ENCODE peak calls at places on chromosomes 16 and 17, in six cellular contexts. C is neural progenitor cell, B is tibial artery, F is breast epithelium, V is AG04450, Z is ovary. K is an unnamed sample.

GRCh38 chr16:10665166-10665565 is 29.6 kb downstream of the TEKT5 start:
- DNase-seq in C (no peak), B (no peak), F (no peak), V (no peak), Z (no peak), K (no peak)

GRCh38 chr17:74197801-74198200 is 5.7 kb upstream of the RPL38 start:
- DNase-seq in C (no peak), B (no peak), F (no peak), V (no peak), Z (no peak), K (no peak)

GRCh38 chr17:48996696-48997102 is 486 bp upstream of the IGF2BP1 start:
- DNase-seq in C (no peak), B (no peak), F (no peak), V (no peak), Z (no peak), K (no peak)

GRCh38 chr17:73196500-73196899 is 3.6 kb downstream of the COG1 start:
- DNase-seq in C (peak; percentile 68), B (peak; percentile 65), F (no peak), V (no peak), Z (no peak), K (no peak)

GRCh38 chr17:32484041-32484461 is 2.7 kb upstream of the CDK5R1 start:
- DNase-seq in C (no peak), B (no peak), F (no peak), V (no peak), Z (peak; percentile 36), K (no peak)

GRCh38 chr16:89094252-89094901 is 725 bp downstream of the ACSF3 start:
- DNase-seq in C (peak; percentile 46), B (no peak), F (no peak), V (no peak), Z (no peak), K (no peak)

GRCh38 chr16:57924514-57924913 is 46.4 kb downstream of the CNGB1 start:
- DNase-seq in C (no peak), B (no peak), F (no peak), V (no peak), Z (no peak), K (no peak)

GRCh38 chr17:57557793-57558681 is 187.1 kb downstream of the CCDC182 start:
- DNase-seq in C (no peak), B (no peak), F (no peak), V (no peak), Z (no peak), K (no peak)

DNA sequence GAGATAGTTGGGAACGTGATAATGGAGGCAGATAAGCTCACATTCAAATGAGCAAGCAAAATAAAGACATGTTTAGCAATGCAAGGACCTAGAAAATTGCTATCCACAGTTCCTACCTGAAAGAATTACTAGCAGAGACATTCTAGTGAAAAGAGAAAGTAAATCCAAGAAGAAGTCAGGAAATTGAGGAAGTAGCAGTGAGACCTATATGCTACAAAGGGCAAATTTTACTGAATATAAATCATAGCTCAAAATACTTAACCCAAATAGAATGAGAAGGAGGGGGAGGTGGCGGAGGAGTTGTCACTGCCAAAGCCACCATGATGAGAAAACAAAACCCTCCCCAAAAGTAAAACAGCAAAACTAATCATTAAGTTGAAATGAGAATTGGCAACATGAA is 39.3 kb downstream of the PITPNM3 start:
- DNase-seq in C (no peak), B (no peak), F (no peak), V (no peak), Z (no peak), K (no peak)
- TF ChIP-seq CTCF in C (no peak), B (no peak), F (no peak), V (no peak), Z (no peak), K (no peak)

GRCh38 chr16:86363836-86364618 is 146.3 kb upstream of the FOXF1 start:
- DNase-seq in C (no peak), B (no peak), F (no peak), V (no peak), Z (no peak), K (peak; percentile 54)

GRCh38 chr16:86363057-86363490 is 147.3 kb upstream of the FOXF1 start:
- DNase-seq in C (no peak), B (no peak), F (no peak), V (peak; percentile 90), Z (no peak), K (no peak)

GRCh38 chr16:86364653-86365380 is 145.5 kb upstream of the FOXF1 start:
- DNase-seq in C (no peak), B (no peak), F (no peak), V (no peak), Z (no peak), K (no peak)

GRCh38 chr16:86367291-86368072 is 142.8 kb upstream of the FOXF1 start:
- DNase-seq in C (no peak), B (no peak), F (no peak), V (no peak), Z (no peak), K (no peak)

GRCh38 chr16:86365513-86366040 is 144.8 kb upstream of the FOXF1 start:
- DNase-seq in C (no peak), B (no peak), F (no peak), V (no peak), Z (no peak), K (no peak)
- TF ChIP-seq CTCF in C (no peak), B (no peak), F (no peak), V (no peak), Z (no peak), K (no peak)

GRCh38 chr17:61073799-61074513 is 325.7 kb upstream of the TBX2 start:
- DNase-seq in C (no peak), B (no peak), F (no peak), V (no peak), Z (no peak), K (no peak)

GRCh38 chr17:61075988-61076387 is 323.7 kb upstream of the TBX2 start:
- DNase-seq in C (no peak), B (no peak), F (no peak), V (no peak), Z (no peak), K (no peak)

GRCh38 chr17:61072648-61073047 is 327.0 kb upstream of the TBX2 start:
- DNase-seq in C (no peak), B (no peak), F (no peak), V (no peak), Z (no peak), K (no peak)

GRCh38 chr17:61081959-61082358 is 317.7 kb upstream of the TBX2 start:
- DNase-seq in C (no peak), B (no peak), F (no peak), V (no peak), Z (no peak), K (no peak)

GRCh38 chr17:61076649-61077048 is 323.0 kb upstream of the TBX2 start:
- DNase-seq in C (no peak), B (no peak), F (no peak), V (no peak), Z (no peak), K (no peak)
- TF ChIP-seq CTCF in C (no peak), B (no peak), F (no peak), V (no peak), Z (no peak), K (no peak)

GRCh38 chr16:53404959-53405358 is 29.3 kb upstream of the RBL2 start:
- DNase-seq in C (no peak), B (no peak), F (no peak), V (no peak), Z (no peak), K (no peak)
- TF ChIP-seq CTCF in C (peak; percentile 7), B (no peak), F (no peak), V (no peak), Z (no peak), K (peak; percentile 32)

GRCh38 chr16:83887088-83887487 is 11.8 kb upstream of the MLYCD start:
- DNase-seq in C (peak; percentile 27), B (no peak), F (no peak), V (no peak), Z (no peak), K (no peak)
- TF ChIP-seq CTCF in C (peak; percentile 44), B (no peak), F (no peak), V (no peak), Z (no peak), K (no peak)

GRCh38 chr16:66517586-66518263 is 32.2 kb downstream of the TK2 start:
- DNase-seq in C (no peak), B (no peak), F (no peak), V (no peak), Z (peak; percentile 63), K (no peak)

GRCh38 chr16:66516808-66517585 is 32.9 kb downstream of the TK2 start:
- DNase-seq in C (peak; percentile 18), B (peak; percentile 98), F (peak; percentile 97), V (peak; percentile 98), Z (peak; percentile 99), K (no peak)

GRCh38 chr16:66516172-66516807 is 33.6 kb downstream of the TK2 start:
- DNase-seq in C (no peak), B (no peak), F (no peak), V (no peak), Z (no peak), K (no peak)

GRCh38 chr16:66512589-66513404 is 37.1 kb downstream of the TK2 start:
- DNase-seq in C (no peak), B (peak; percentile 80), F (no peak), V (no peak), Z (no peak), K (no peak)

DNA sequence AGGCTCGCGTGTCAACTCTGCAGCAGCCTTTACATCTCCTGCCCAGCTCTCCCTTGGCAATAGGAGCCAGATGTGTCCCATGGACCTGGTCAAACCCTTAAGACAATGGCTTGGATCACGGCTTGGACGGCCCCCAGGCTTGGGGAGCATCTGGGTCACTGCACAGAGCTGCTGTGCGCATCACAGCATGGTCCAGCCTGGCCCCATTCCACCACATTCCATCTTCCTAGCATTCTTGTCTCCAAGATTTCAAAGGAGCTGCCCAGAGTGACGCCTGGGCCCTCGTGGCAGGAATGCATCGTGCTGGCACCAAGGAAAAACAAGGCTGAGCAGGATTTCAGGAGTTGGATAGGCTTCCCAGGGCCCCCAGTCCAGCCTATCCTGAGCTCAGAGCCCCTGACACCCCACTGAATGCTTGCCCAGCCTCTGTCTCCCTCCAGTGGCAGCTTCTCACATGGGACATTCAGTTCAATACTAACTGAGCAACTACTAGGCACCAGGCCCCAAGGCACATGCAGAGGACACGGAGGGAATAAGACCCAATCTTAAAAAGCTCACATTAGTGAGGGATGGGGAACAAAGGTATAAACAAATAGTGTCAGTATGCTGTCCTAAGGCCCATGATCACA is 34.3 kb downstream of the TK2 start:
- DNase-seq in C (no peak), B (peak; percentile 83), F (no peak), V (no peak), Z (peak; percentile 53), K (no peak)
- TF ChIP-seq CTCF in C (peak; percentile 15), B (peak; percentile 62), F (no peak), V (peak; percentile 64), Z (no peak), K (no peak)